ENCODE peak calls at places on chromosomes 5 and 9, in seven cellular contexts. B is germinal center; H is ascending aorta; G is cardiac muscle cell; C is stimulated activated CD4-positive, alpha-beta T cell treated with anti-CD3 and anti-CD28 coated beads, Interleukin-1b, Interleukin-23, amount 100 ng/mL, for 1 hour; X is glomerular endothelial cell; K is GM13976. J is an unnamed sample.
A peak's percentile ranks its signal among the peaks of the same experiment; 100 is the strongest.

GRCh38 chr5:102853680-102854079 is 98.6 kb downstream of the PAM start:
- DNase-seq in B (no peak), H (no peak), X (no peak), C (no peak), G (no peak), K (no peak), J (no peak)

GRCh38 chr5:123014689-123015088 is 21.8 kb downstream of the PPIC start:
- DNase-seq in X (no peak), H (no peak), K (no peak), C (no peak), G (no peak), B (no peak), J (no peak)

GRCh38 chr9:89165880-89166279 is 12.7 kb downstream of the SHC3 start:
- DNase-seq in B (no peak), X (no peak), C (no peak), K (no peak), G (no peak), H (no peak), J (no peak)

GRCh38 chr5:19258686-19259085 is 729.3 kb downstream of the CDH18 start:
- DNase-seq in G (no peak), K (no peak), H (no peak), X (no peak), C (no peak), B (no peak), J (no peak)

GRCh38 chr5:128532127-128532526 is 5.9 kb downstream of the FBN2 start:
- DNase-seq in B (no peak), K (no peak), X (no peak), G (peak; percentile 63), C (no peak), H (no peak), J (no peak)

GRCh38 chr5:81657386-81657785 is 93.5 kb downstream of the SSBP2 start:
- DNase-seq in B (no peak), H (no peak), C (no peak), G (no peak), K (no peak), X (no peak), J (no peak)

GRCh38 chr9:104779334-104779733 is 15.4 kb downstream of the NIPSNAP3B start:
- DNase-seq in K (no peak), X (no peak), B (no peak), H (no peak), C (no peak), G (no peak), J (no peak)

GRCh38 chr5:50922942-50923767 is 256.7 kb downstream of the PARP8 start:
- DNase-seq in G (no peak), H (no peak), C (no peak), K (no peak), B (no peak), X (no peak), J (no peak)

GRCh38 chr9:107838766-107839165 is 349.2 kb upstream of the KLF4 start:
- DNase-seq in B (no peak), X (no peak), K (no peak), C (no peak), H (no peak), G (no peak), J (no peak)

GRCh38 chr5:2176581-2176980 is 293.9 kb upstream of the IRX4 start:
- DNase-seq in H (no peak), K (no peak), G (no peak), C (no peak), B (no peak), X (no peak), J (no peak)

GRCh38 chr5:140608730-140609520 is 24.1 kb downstream of the CD14 start:
- DNase-seq in G (no peak), K (no peak), C (no peak), H (peak; percentile 67), B (no peak), X (no peak), J (no peak)

GRCh38 chr5:159324097-159324760 is 6.1 kb downstream of the IL12B start:
- DNase-seq in K (no peak), H (no peak), G (no peak), C (no peak), B (no peak), X (no peak), J (no peak)

GRCh38 chr5:101860145-101860544 is 435.9 kb downstream of the SLCO4C1 start:
- DNase-seq in H (no peak), C (no peak), K (no peak), G (no peak), X (no peak), B (no peak), J (no peak)

GRCh38 chr5:10624679-10625078 is 60.8 kb downstream of the ANKRD33B start:
- DNase-seq in K (no peak), C (no peak), H (no peak), G (no peak), X (no peak), B (no peak), J (no peak)

GRCh38 chr5:168782172-168782571 is 203.0 kb upstream of the PANK3 start:
- DNase-seq in G (no peak), K (no peak), B (no peak), H (no peak), X (no peak), C (no peak), J (no peak)

GRCh38 chr5:111512026-111512405 is 319 bp downstream of the STARD4 start:
- DNase-seq in H (peak; percentile 75), K (no peak), C (no peak), G (peak; percentile 67), X (no peak), B (peak; percentile 37), J (no peak)

GRCh38 chr5:118903010-118903409 is 85.3 kb downstream of the DTWD2 start:
- DNase-seq in B (no peak), K (no peak), H (no peak), C (no peak), X (no peak), G (no peak), J (no peak)

GRCh38 chr5:138641547-138642298 is 66.5 kb upstream of the HSPA9 start:
- DNase-seq in H (peak; percentile 75), G (peak; percentile 78), X (peak; percentile 37), B (peak; percentile 59), C (peak; percentile 32), K (peak; percentile 73), J (no peak)

GRCh38 chr9:137688725-137689124 is 69.9 kb downstream of the EHMT1 start:
- DNase-seq in K (no peak), C (no peak), X (no peak), B (no peak), H (no peak), G (no peak), J (no peak)

GRCh38 chr5:161096591-161096990 is 244.6 kb upstream of the ATP10B start:
- DNase-seq in B (no peak), H (no peak), K (no peak), G (no peak), C (no peak), X (no peak), J (no peak)

GRCh38 chr9:36142510-36143161 is 6.1 kb downstream of the GLIPR2 start:
- DNase-seq in K (no peak), H (no peak), G (no peak), B (no peak), X (no peak), C (no peak), J (no peak)

GRCh38 chr5:171975877-171976667 is 30.4 kb downstream of the FBXW11 start:
- DNase-seq in G (no peak), H (no peak), K (no peak), C (no peak), B (no peak), X (no peak), J (no peak)

GRCh38 chr5:6436715-6437340 is 11.8 kb upstream of the UBE2QL1 start:
- DNase-seq in X (no peak), B (no peak), C (no peak), G (no peak), H (no peak), K (no peak), J (no peak)

GRCh38 chr5:6193315-6193714 is 185.0 kb downstream of the MED10 start:
- DNase-seq in B (no peak), C (no peak), K (no peak), X (no peak), H (no peak), G (no peak), J (no peak)

GRCh38 chr5:113061851-113062631 is 85.4 kb downstream of the DCP2 start:
- DNase-seq in G (no peak), X (no peak), K (no peak), C (no peak), B (no peak), H (no peak), J (no peak)

GRCh38 chr5:149801307-149801985 is 71.3 kb downstream of the PPARGC1B start:
- DNase-seq in B (no peak), G (no peak), X (no peak), K (no peak), H (no peak), C (no peak), J (no peak)

GRCh38 chr5:169395136-169395535 is 94.2 kb upstream of the SLIT3 start:
- DNase-seq in X (no peak), G (no peak), B (no peak), C (no peak), K (no peak), H (no peak), J (no peak)

J was measured in SK-N-MC.